ENCODE peak calls at places on chromosomes 3 and 15, in six cellular contexts. S is HEK293T; K is T-helper 2 cell; D is activated gamma-delta T cell treated with anti-CD3 and anti-CD28 coated beads, Interleukin-2, amount 50 U/mL, for 16 hours; X is KG1; L is Calu3. A is an unnamed sample.

GRCh38 chr15:81091889-81092558 is 42.0 kb upstream of the CFAP161 start:
- DNase-seq in S (peak), K (no peak), D (no peak), X (no peak), L (no peak), A (no peak)

GRCh38 chr3:73298243-73299183 is 237.1 kb downstream of the EBLN2 start:
- DNase-seq in S (peak), K (no peak), D (no peak), X (no peak), L (no peak), A (no peak)

GRCh38 chr15:39125904-39126303 is 455.0 kb upstream of the THBS1 start:
- DNase-seq in S (peak), K (no peak), D (peak), X (peak), L (peak), A (no peak)

GRCh38 chr3:12442654-12443501 is 41.4 kb upstream of the TSEN2 start:
- DNase-seq in S (no peak), K (no peak), D (no peak), X (no peak), L (no peak), A (no peak)

GRCh38 chr3:129822679-129823078 is 70.8 kb downstream of the TMCC1 start:
- DNase-seq in S (no peak), K (no peak), D (no peak), X (no peak), L (no peak), A (no peak)

GRCh38 chr3:172100482-172100881 is 61.1 kb downstream of the FNDC3B start:
- DNase-seq in S (no peak), K (no peak), D (no peak), X (no peak), L (no peak), A (no peak)

GRCh38 chr15:39321977-39322376 is 258.9 kb upstream of the THBS1 start:
- DNase-seq in S (no peak), K (no peak), D (no peak), X (no peak), L (no peak), A (no peak)

GRCh38 chr15:51830279-51830806 is 890 bp downstream of the TMOD3 start:
- DNase-seq in S (no peak), K (no peak), D (no peak), X (no peak), L (no peak), A (peak)

GRCh38 chr3:38587548-38588131 is 61.8 kb downstream of the SCN5A start:
- DNase-seq in S (no peak), K (no peak), D (no peak), X (no peak), L (no peak), A (no peak)

GRCh38 chr15:48040166-48040817 is 80.5 kb upstream of the SLC24A5 start:
- DNase-seq in S (no peak), K (no peak), D (no peak), X (no peak), L (no peak), A (no peak)

GRCh38 chr3:72633101-72633500 is 215.1 kb downstream of the SHQ1 start:
- DNase-seq in S (no peak), K (no peak), D (no peak), X (no peak), L (no peak), A (peak)